ENCODE peak calls at places on chromosomes 16 and 17, in six cellular contexts. H is foreskin fibroblast, T is astrocyte of the spinal cord, M is cardiac muscle cell, L is prostate gland, B is choroid plexus epithelial cell. I is an unnamed sample.

GRCh38 chr16:12573730-12574383 is 229.8 kb downstream of the CPPED1 start:
- DNase-seq in B (peak), M (peak), L (peak), H (peak), T (peak), I (peak)

GRCh38 chr17:75498019-75498725 is 17.2 kb downstream of the CASKIN2 start:
- DNase-seq in L (no peak), T (no peak), M (no peak), H (no peak), B (no peak), I (no peak)

GRCh38 chr16:86427327-86427935 is 82.9 kb upstream of the FOXF1 start:
- DNase-seq in T (peak), M (no peak), L (no peak), B (no peak), H (no peak), I (no peak)

GRCh38 chr17:45364531-45365390 is 47.9 kb upstream of the MAP3K14 start:
- DNase-seq in B (peak), H (no peak), T (no peak), M (peak), L (no peak), I (peak)

GRCh38 chr17:63082273-63082861 is 116.3 kb downstream of the TANC2 start:
- DNase-seq in M (peak), L (no peak), H (peak), B (peak), T (peak), I (peak)

GRCh38 chr17:76812248-76812647 is 56.0 kb upstream of the MGAT5B start:
- DNase-seq in M (peak), B (peak), H (no peak), T (no peak), L (no peak), I (peak)

GRCh38 chr16:62194828-62195227 is 158.6 kb upstream of the CDH8 start:
- DNase-seq in B (no peak), H (no peak), L (no peak), T (no peak), M (no peak), I (no peak)

GRCh38 chr17:68910789-68911431 is 44.3 kb downstream of the ABCA8 start:
- DNase-seq in B (peak), H (no peak), M (no peak), T (no peak), L (no peak), I (peak)

DNA sequence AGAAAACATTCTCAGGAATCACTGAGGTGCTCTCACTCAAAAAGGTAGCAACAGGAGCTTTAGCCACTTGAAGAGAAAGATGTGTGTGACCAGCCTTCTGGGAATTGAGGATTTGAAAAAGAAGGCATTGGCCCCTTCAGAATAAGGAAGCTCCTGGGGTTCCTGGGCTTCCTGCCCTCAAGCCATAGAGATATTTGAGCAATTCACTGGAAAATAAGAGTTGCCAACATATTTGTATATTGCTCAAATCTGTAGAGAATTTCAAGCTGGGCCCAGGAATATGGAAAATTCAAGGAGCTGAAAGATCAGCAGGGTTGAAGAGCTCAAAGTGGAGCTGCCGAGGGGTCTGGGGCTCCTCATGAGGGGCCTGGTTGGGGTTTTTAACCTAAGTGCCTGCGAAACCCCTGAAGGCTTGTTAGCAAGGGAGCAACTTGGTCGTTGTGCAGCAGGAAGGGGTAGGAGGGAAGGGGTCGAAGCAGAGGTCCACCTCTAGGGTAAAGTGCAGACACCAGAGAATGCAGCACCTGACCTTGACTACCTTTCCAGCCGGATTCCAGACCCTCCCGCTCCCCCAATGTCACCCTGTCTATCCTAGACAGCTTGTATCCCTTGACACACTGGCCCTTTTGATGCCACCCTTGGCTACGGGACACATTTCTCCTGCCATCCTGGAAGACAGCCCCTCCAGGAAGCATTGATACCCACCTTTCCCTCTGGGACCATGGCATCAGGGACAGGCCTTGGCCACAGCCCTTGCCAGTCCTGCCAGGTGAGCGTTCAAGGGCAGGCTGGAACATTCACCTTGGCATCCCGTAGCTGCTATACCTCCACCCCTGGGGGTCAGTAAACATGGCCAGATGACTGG is 67.6 kb upstream of the SREBF1 start:
- DNase-seq in H (no peak), M (peak), T (no peak), B (no peak), L (no peak), I (peak)
- H3K4me3 ChIP-seq in H (no peak), M (no peak), T (no peak), B (no peak), L (no peak), I (no peak)

GRCh38 chr17:78144146-78144719 is 2.0 kb upstream of the C17orf99 start:
- DNase-seq in H (peak), B (peak), L (no peak), T (peak), M (peak), I (peak)
- TF ChIP-seq CTCF in H (no peak), B (peak), L (no peak), T (no peak), M (peak), I (no peak)

GRCh38 chr17:32487460-32488176 is 825 bp downstream of the CDK5R1 start:
- DNase-seq in L (no peak), T (peak), H (peak), B (no peak), M (peak), I (no peak)

GRCh38 chr17:32490101-32490482 is 3.3 kb downstream of the CDK5R1 start:
- DNase-seq in T (no peak), B (no peak), M (no peak), H (no peak), L (no peak), I (no peak)

GRCh38 chr17:32489320-32490100 is 2.7 kb downstream of the CDK5R1 start:
- DNase-seq in M (no peak), B (no peak), H (no peak), L (no peak), T (no peak), I (no peak)

GRCh38 chr17:32488177-32488542 is 1.4 kb downstream of the CDK5R1 start:
- DNase-seq in T (no peak), L (no peak), B (no peak), H (no peak), M (no peak), I (no peak)

GRCh38 chr17:32488604-32489180 is 1.9 kb downstream of the CDK5R1 start:
- DNase-seq in L (no peak), M (no peak), H (no peak), T (no peak), B (no peak), I (no peak)
- H3K4me3 ChIP-seq in L (no peak), M (no peak), H (no peak), T (no peak), B (no peak), I (no peak)

GRCh38 chr16:354971-355441 is 2.5 kb upstream of the AXIN1 start:
- DNase-seq in M (no peak), B (no peak), H (no peak), L (no peak), T (no peak), I (no peak)

GRCh38 chr16:351804-352520 is 561 bp downstream of the AXIN1 start:
- DNase-seq in H (peak), M (no peak), T (no peak), B (no peak), L (no peak), I (peak)

GRCh38 chr16:353404-354285 is 1.1 kb upstream of the AXIN1 start:
- DNase-seq in M (no peak), T (no peak), H (peak), B (no peak), L (no peak), I (no peak)

GRCh38 chr16:354286-354881 is 1.9 kb upstream of the AXIN1 start:
- DNase-seq in T (no peak), L (peak), H (no peak), B (no peak), M (no peak), I (no peak)

DNA sequence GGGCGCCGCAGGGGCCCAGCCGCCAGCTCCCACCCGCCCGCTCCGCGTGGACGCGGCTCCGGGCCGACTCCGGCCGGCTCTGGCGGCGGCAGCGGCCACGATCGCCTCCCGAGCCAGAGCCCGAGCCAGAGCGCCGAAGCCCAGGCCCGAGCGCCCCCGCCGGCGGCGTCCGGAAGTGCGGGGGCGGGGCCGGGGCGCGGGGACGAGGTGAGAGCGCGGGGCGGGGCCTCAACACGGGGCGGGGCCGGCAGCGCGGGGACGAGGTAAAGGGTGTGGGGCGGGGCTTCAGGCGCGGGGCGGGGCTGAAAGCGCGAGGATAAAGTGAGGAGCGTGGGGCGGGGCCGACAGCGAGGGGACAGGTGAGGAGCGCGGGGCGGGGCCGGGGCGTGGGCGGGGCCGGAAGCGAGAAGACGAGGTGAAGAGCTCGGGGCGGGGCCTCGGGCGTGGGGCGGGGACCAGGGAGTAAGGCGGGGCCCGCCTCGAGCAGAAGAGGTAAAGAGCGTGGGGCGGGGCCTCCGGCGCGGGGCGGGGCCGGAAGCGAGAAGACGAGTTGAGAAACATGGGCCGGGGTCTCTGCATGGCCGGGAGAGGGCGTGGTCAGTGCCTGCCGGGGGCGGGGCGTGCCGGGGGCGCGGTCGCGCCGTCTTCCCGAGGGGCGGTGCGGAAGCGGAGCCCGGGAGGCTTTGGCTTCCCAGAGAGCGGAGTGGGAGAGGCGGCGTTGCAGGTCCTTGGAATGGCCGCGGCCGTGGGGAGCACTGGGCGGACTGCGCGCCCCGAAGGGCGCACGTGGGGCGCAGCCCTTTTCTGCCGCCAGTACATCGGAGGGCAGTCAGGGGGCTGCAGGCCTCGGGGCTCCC is at the start of gene AXIN1:
- DNase-seq in T (peak), M (peak), B (peak), H (peak), L (peak), I (peak)
- TF ChIP-seq CTCF in T (peak), M (peak), B (peak), H (no peak), L (peak), I (peak)

I was measured in fibroblast of the aortic adventitia.